ENCODE peak calls at places on chromosomes 12 and 14, in nine cellular contexts. One of them, this sample, is unnamed. For H3K36me3, the result is how much of the 10 kb centered on the place peaks cover.

GRCh38 chr14:66444271-66444987 is 41.7 kb upstream of the CCDC196 start:
- DNase-seq in heart right ventricle: peak
- DNase-seq in ovary: no peak
- DNase-seq in tibial artery: no peak
- DNase-seq in PC-3: no peak
- DNase-seq in BE2C: no peak
- DNase-seq in neural progenitor cell: no peak
- DNase-seq in fibroblast of lung: no peak
- DNase-seq in effector memory CD4-positive, alpha-beta T cell: no peak
- DNase-seq in this sample: no peak

GRCh38 chr12:7068240-7068993 is 7.9 kb downstream of the C1S start:
- DNase-seq in heart right ventricle: peak
- DNase-seq in ovary: no peak
- DNase-seq in tibial artery: no peak
- DNase-seq in PC-3: no peak
- DNase-seq in BE2C: no peak
- DNase-seq in neural progenitor cell: no peak
- DNase-seq in fibroblast of lung: peak
- DNase-seq in effector memory CD4-positive, alpha-beta T cell: no peak
- DNase-seq in this sample: no peak

GRCh38 chr12:50188280-50188781 is 21.2 kb upstream of the CERS5 start:
- DNase-seq in heart right ventricle: no peak
- DNase-seq in ovary: no peak
- DNase-seq in tibial artery: peak
- DNase-seq in PC-3: no peak
- DNase-seq in BE2C: no peak
- DNase-seq in neural progenitor cell: no peak
- DNase-seq in fibroblast of lung: peak
- DNase-seq in effector memory CD4-positive, alpha-beta T cell: no peak
- DNase-seq in this sample: no peak

GRCh38 chr14:35883677-35884293 is 57.6 kb downstream of the BRMS1L start:
- DNase-seq in heart right ventricle: no peak
- DNase-seq in ovary: no peak
- DNase-seq in tibial artery: no peak
- DNase-seq in PC-3: peak
- DNase-seq in BE2C: peak
- DNase-seq in neural progenitor cell: peak
- DNase-seq in fibroblast of lung: peak
- DNase-seq in effector memory CD4-positive, alpha-beta T cell: no peak
- DNase-seq in this sample: no peak

GRCh38 chr12:54000105-54000773 is at the start of gene HOXC9:
- DNase-seq in heart right ventricle: no peak
- DNase-seq in ovary: no peak
- DNase-seq in tibial artery: no peak
- DNase-seq in PC-3: no peak
- DNase-seq in BE2C: peak
- DNase-seq in neural progenitor cell: no peak
- DNase-seq in fibroblast of lung: no peak
- DNase-seq in effector memory CD4-positive, alpha-beta T cell: no peak
- DNase-seq in this sample: no peak

GRCh38 chr12:105470601-105471000 is 140.1 kb downstream of the C12orf75 start:
- DNase-seq in heart right ventricle: no peak
- DNase-seq in ovary: no peak
- DNase-seq in tibial artery: no peak
- DNase-seq in PC-3: no peak
- DNase-seq in BE2C: no peak
- DNase-seq in neural progenitor cell: no peak
- DNase-seq in fibroblast of lung: no peak
- DNase-seq in effector memory CD4-positive, alpha-beta T cell: no peak
- DNase-seq in this sample: no peak

GRCh38 chr12:68636268-68636667 is 25.6 kb downstream of the RAP1B start:
- DNase-seq in heart right ventricle: no peak
- DNase-seq in ovary: no peak
- DNase-seq in tibial artery: no peak
- DNase-seq in PC-3: peak
- DNase-seq in BE2C: no peak
- DNase-seq in neural progenitor cell: no peak
- DNase-seq in fibroblast of lung: peak
- DNase-seq in effector memory CD4-positive, alpha-beta T cell: no peak
- DNase-seq in this sample: no peak

GRCh38 chr12:1377117-1377516 is 217.3 kb downstream of the FBXL14 start:
- DNase-seq in heart right ventricle: no peak
- DNase-seq in ovary: no peak
- DNase-seq in tibial artery: no peak
- DNase-seq in PC-3: no peak
- DNase-seq in BE2C: no peak
- DNase-seq in neural progenitor cell: no peak
- DNase-seq in fibroblast of lung: no peak
- DNase-seq in effector memory CD4-positive, alpha-beta T cell: no peak
- DNase-seq in this sample: no peak

GRCh38 chr12:56678852-56679251 is 9.2 kb downstream of the PTGES3 start:
- DNase-seq in heart right ventricle: no peak
- DNase-seq in ovary: no peak
- DNase-seq in tibial artery: no peak
- DNase-seq in PC-3: no peak
- DNase-seq in BE2C: no peak
- DNase-seq in neural progenitor cell: no peak
- DNase-seq in fibroblast of lung: no peak
- DNase-seq in effector memory CD4-positive, alpha-beta T cell: no peak
- DNase-seq in this sample: no peak

GRCh38 chr12:56677680-56678079 is 10.4 kb downstream of the PTGES3 start:
- DNase-seq in heart right ventricle: no peak
- DNase-seq in ovary: no peak
- DNase-seq in tibial artery: no peak
- DNase-seq in PC-3: no peak
- DNase-seq in BE2C: no peak
- DNase-seq in neural progenitor cell: no peak
- DNase-seq in fibroblast of lung: no peak
- DNase-seq in effector memory CD4-positive, alpha-beta T cell: no peak
- DNase-seq in this sample: no peak

GRCh38 chr12:56679834-56680575 is 8.1 kb downstream of the PTGES3 start:
- DNase-seq in heart right ventricle: no peak
- DNase-seq in ovary: no peak
- DNase-seq in tibial artery: no peak
- DNase-seq in PC-3: no peak
- DNase-seq in BE2C: no peak
- DNase-seq in neural progenitor cell: no peak
- DNase-seq in fibroblast of lung: no peak
- DNase-seq in effector memory CD4-positive, alpha-beta T cell: no peak
- DNase-seq in this sample: peak

GRCh38 chr12:56682323-56682722 is 5.8 kb downstream of the PTGES3 start:
- DNase-seq in heart right ventricle: no peak
- DNase-seq in ovary: no peak
- DNase-seq in tibial artery: no peak
- DNase-seq in PC-3: no peak
- DNase-seq in BE2C: no peak
- DNase-seq in neural progenitor cell: no peak
- DNase-seq in fibroblast of lung: no peak
- DNase-seq in effector memory CD4-positive, alpha-beta T cell: no peak
- DNase-seq in this sample: no peak

DNA sequence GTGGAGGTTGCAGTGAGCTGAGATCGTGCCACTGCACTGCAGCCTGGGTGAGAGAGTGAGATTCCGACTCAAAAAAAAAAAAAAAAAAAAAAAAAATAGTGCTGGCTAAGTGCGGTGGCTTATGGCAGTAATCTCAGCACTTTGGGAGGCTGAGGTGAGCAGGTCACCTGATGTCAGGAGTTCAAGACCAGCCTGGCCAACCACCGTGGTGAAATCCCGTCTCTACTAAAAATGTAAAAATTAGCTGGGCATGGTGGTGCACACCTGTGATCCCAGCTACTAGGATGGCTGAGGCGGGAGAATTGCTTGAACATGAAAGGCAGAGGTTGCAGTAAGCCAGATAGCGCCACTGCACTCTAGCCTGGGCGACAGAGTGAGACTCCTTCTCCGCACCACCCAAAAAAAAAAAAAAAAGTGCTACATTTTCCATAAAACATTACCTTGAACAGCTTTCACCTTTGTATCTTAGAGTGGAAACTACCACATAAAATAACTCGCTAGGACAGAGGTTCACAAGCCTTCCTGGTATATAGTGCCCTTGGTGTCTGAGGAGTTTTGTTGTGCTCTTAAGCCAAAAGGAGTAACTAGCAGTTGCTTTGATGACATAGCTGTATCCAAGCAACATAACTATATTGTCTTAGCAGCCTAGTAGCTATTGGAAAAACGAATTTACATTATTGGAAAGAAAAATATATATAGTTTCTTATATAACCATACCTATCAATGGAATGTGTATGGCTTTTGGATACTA is 11.1 kb downstream of the PTGES3 start:
- DNase-seq in heart right ventricle: no peak
- DNase-seq in ovary: no peak
- DNase-seq in tibial artery: no peak
- DNase-seq in PC-3: no peak
- DNase-seq in BE2C: no peak
- DNase-seq in neural progenitor cell: no peak
- DNase-seq in fibroblast of lung: no peak
- DNase-seq in effector memory CD4-positive, alpha-beta T cell: no peak
- DNase-seq in this sample: no peak
- H3K36me3 ChIP-seq in heart right ventricle: under half
- H3K36me3 ChIP-seq in ovary: under half
- H3K36me3 ChIP-seq in tibial artery: under half
- H3K36me3 ChIP-seq in PC-3: under half
- H3K36me3 ChIP-seq in BE2C: half or more
- H3K36me3 ChIP-seq in neural progenitor cell: under half
- H3K36me3 ChIP-seq in fibroblast of lung: under half
- H3K36me3 ChIP-seq in effector memory CD4-positive, alpha-beta T cell: under half
- H3K36me3 ChIP-seq in this sample: under half

DNA sequence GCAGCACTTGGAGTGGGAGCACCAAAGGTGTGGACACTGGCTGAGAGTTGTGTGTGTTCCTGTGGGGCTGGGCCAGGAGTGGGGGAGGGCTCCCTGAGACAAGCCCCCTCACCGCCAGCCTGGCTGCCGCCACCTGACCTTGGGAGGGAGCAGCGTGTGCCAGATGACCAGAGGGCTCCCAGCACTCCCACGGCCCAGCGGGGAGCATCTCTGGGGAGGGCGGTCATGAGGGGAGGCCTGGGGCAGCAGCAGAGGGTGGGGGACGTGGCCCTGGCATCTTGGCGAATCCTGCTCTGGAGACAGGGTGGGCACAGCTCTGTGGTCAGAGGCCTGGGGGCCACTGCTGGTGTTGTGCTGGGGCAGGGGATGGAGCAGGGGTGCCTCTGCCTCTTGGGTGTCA is 10.7 kb downstream of the CEP170B start:
- DNase-seq in heart right ventricle: no peak
- DNase-seq in ovary: no peak
- DNase-seq in tibial artery: no peak
- DNase-seq in PC-3: no peak
- DNase-seq in BE2C: no peak
- DNase-seq in neural progenitor cell: no peak
- DNase-seq in fibroblast of lung: no peak
- DNase-seq in effector memory CD4-positive, alpha-beta T cell: no peak
- DNase-seq in this sample: no peak
- H3K36me3 ChIP-seq in heart right ventricle: under half
- H3K36me3 ChIP-seq in ovary: under half
- H3K36me3 ChIP-seq in tibial artery: under half
- H3K36me3 ChIP-seq in PC-3: under half
- H3K36me3 ChIP-seq in BE2C: under half
- H3K36me3 ChIP-seq in neural progenitor cell: under half
- H3K36me3 ChIP-seq in fibroblast of lung: under half
- H3K36me3 ChIP-seq in effector memory CD4-positive, alpha-beta T cell: under half
- H3K36me3 ChIP-seq in this sample: under half

GRCh38 chr14:80385340-80385739 is 174.0 kb upstream of the DIO2 start:
- DNase-seq in heart right ventricle: no peak
- DNase-seq in ovary: no peak
- DNase-seq in tibial artery: no peak
- DNase-seq in PC-3: no peak
- DNase-seq in BE2C: no peak
- DNase-seq in neural progenitor cell: peak
- DNase-seq in fibroblast of lung: no peak
- DNase-seq in effector memory CD4-positive, alpha-beta T cell: no peak
- DNase-seq in this sample: no peak

GRCh38 chr14:80390911-80391310 is 179.6 kb upstream of the DIO2 start:
- DNase-seq in heart right ventricle: no peak
- DNase-seq in ovary: no peak
- DNase-seq in tibial artery: no peak
- DNase-seq in PC-3: peak
- DNase-seq in BE2C: no peak
- DNase-seq in neural progenitor cell: peak
- DNase-seq in fibroblast of lung: peak
- DNase-seq in effector memory CD4-positive, alpha-beta T cell: no peak
- DNase-seq in this sample: no peak

GRCh38 chr14:80381964-80382363 is 170.7 kb upstream of the DIO2 start:
- DNase-seq in heart right ventricle: no peak
- DNase-seq in ovary: no peak
- DNase-seq in tibial artery: no peak
- DNase-seq in PC-3: no peak
- DNase-seq in BE2C: no peak
- DNase-seq in neural progenitor cell: no peak
- DNase-seq in fibroblast of lung: no peak
- DNase-seq in effector memory CD4-positive, alpha-beta T cell: no peak
- DNase-seq in this sample: no peak

GRCh38 chr14:80388980-80389711 is 177.8 kb upstream of the DIO2 start:
- DNase-seq in heart right ventricle: no peak
- DNase-seq in ovary: no peak
- DNase-seq in tibial artery: no peak
- DNase-seq in PC-3: peak
- DNase-seq in BE2C: no peak
- DNase-seq in neural progenitor cell: no peak
- DNase-seq in fibroblast of lung: peak
- DNase-seq in effector memory CD4-positive, alpha-beta T cell: no peak
- DNase-seq in this sample: no peak

GRCh38 chr14:80387563-80387981 is 176.3 kb upstream of the DIO2 start:
- DNase-seq in heart right ventricle: no peak
- DNase-seq in ovary: no peak
- DNase-seq in tibial artery: peak
- DNase-seq in PC-3: no peak
- DNase-seq in BE2C: no peak
- DNase-seq in neural progenitor cell: no peak
- DNase-seq in fibroblast of lung: peak
- DNase-seq in effector memory CD4-positive, alpha-beta T cell: no peak
- DNase-seq in this sample: no peak
- H3K36me3 ChIP-seq in heart right ventricle: under half
- H3K36me3 ChIP-seq in ovary: under half
- H3K36me3 ChIP-seq in tibial artery: under half
- H3K36me3 ChIP-seq in PC-3: under half
- H3K36me3 ChIP-seq in BE2C: under half
- H3K36me3 ChIP-seq in neural progenitor cell: under half
- H3K36me3 ChIP-seq in fibroblast of lung: under half
- H3K36me3 ChIP-seq in effector memory CD4-positive, alpha-beta T cell: under half
- H3K36me3 ChIP-seq in this sample: under half

GRCh38 chr14:90398841-90399540 is 2.2 kb downstream of the CALM1 start:
- DNase-seq in heart right ventricle: no peak
- DNase-seq in ovary: no peak
- DNase-seq in tibial artery: no peak
- DNase-seq in PC-3: no peak
- DNase-seq in BE2C: no peak
- DNase-seq in neural progenitor cell: no peak
- DNase-seq in fibroblast of lung: no peak
- DNase-seq in effector memory CD4-positive, alpha-beta T cell: no peak
- DNase-seq in this sample: no peak

GRCh38 chr14:90399541-90400444 is 3.0 kb downstream of the CALM1 start:
- DNase-seq in heart right ventricle: peak
- DNase-seq in ovary: peak
- DNase-seq in tibial artery: peak
- DNase-seq in PC-3: peak
- DNase-seq in BE2C: peak
- DNase-seq in neural progenitor cell: peak
- DNase-seq in fibroblast of lung: peak
- DNase-seq in effector memory CD4-positive, alpha-beta T cell: peak
- DNase-seq in this sample: peak

GRCh38 chr14:90403065-90403464 is 6.2 kb downstream of the CALM1 start:
- DNase-seq in heart right ventricle: no peak
- DNase-seq in ovary: no peak
- DNase-seq in tibial artery: no peak
- DNase-seq in PC-3: no peak
- DNase-seq in BE2C: no peak
- DNase-seq in neural progenitor cell: no peak
- DNase-seq in fibroblast of lung: no peak
- DNase-seq in effector memory CD4-positive, alpha-beta T cell: no peak
- DNase-seq in this sample: no peak

GRCh38 chr14:90400904-90401561 is 4.2 kb downstream of the CALM1 start:
- DNase-seq in heart right ventricle: no peak
- DNase-seq in ovary: no peak
- DNase-seq in tibial artery: no peak
- DNase-seq in PC-3: no peak
- DNase-seq in BE2C: no peak
- DNase-seq in neural progenitor cell: no peak
- DNase-seq in fibroblast of lung: no peak
- DNase-seq in effector memory CD4-positive, alpha-beta T cell: no peak
- DNase-seq in this sample: no peak

DNA sequence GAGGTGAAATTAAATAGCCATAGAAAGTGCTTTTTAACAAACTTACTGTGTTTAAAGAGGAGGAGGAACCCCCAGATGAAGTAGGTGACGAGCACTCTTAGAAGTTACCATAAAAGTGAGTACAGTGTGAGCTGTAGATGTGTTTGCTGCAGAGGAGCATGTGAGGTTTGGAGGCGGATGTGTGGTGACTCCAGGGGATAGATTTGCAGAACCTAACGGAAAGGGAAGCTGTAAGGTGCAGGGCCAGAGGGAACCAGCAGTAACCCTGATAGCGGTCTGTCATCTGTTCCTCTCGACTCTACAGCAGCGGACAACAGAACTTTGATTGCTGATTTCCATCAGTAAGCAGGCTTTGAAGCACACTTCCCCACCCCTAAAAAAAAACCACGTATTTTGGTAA is 5.2 kb downstream of the CALM1 start:
- DNase-seq in heart right ventricle: no peak
- DNase-seq in ovary: no peak
- DNase-seq in tibial artery: no peak
- DNase-seq in PC-3: no peak
- DNase-seq in BE2C: no peak
- DNase-seq in neural progenitor cell: no peak
- DNase-seq in fibroblast of lung: no peak
- DNase-seq in effector memory CD4-positive, alpha-beta T cell: no peak
- DNase-seq in this sample: no peak
- H3K36me3 ChIP-seq in heart right ventricle: half or more
- H3K36me3 ChIP-seq in ovary: under half
- H3K36me3 ChIP-seq in tibial artery: half or more
- H3K36me3 ChIP-seq in PC-3: half or more
- H3K36me3 ChIP-seq in BE2C: half or more
- H3K36me3 ChIP-seq in neural progenitor cell: under half
- H3K36me3 ChIP-seq in fibroblast of lung: under half
- H3K36me3 ChIP-seq in effector memory CD4-positive, alpha-beta T cell: half or more
- H3K36me3 ChIP-seq in this sample: half or more